ENCODE peak calls at places on chromosomes 16 and 17, in four cellular contexts. Z is fibroblast of lung, J is sigmoid colon, N is PC-9. T is an unnamed sample.

GRCh38 chr16:892536-893255 is 78.1 kb downstream of the LMF1 start:
- DNase-seq in J (no peak), N (no peak), Z (no peak), T (no peak)

GRCh38 chr17:28335959-28336871 is 654 bp downstream of the TNFAIP1 start:
- DNase-seq in J (peak; percentile 71), Z (peak; percentile 96), N (peak; percentile 75), T (no peak)

GRCh38 chr17:69967910-69968411 is 107.1 kb upstream of the KCNJ16 start:
- DNase-seq in J (no peak), Z (peak; percentile 100), N (no peak), T (no peak)

GRCh38 chr16:3980311-3981111 is 100.0 kb upstream of the CREBBP start:
- DNase-seq in J (no peak), Z (peak; percentile 68), N (peak; percentile 36), T (no peak)

GRCh38 chr17:40191237-40192208 is 14.3 kb downstream of the RAPGEFL1 start:
- DNase-seq in Z (peak; percentile 79), J (peak; percentile 89), N (no peak), T (peak; percentile 84)

GRCh38 chr17:49108318-49108717 is 24.3 kb upstream of the B4GALNT2 start:
- DNase-seq in Z (peak; percentile 91), N (peak; percentile 31), J (no peak), T (no peak)

GRCh38 chr17:35896011-35896587 is 15.9 kb upstream of the CCL5 start:
- DNase-seq in J (no peak), N (no peak), Z (no peak), T (no peak)

GRCh38 chr17:71472809-71473789 is 647.7 kb upstream of the SOX9 start:
- DNase-seq in N (peak; percentile 18), Z (peak; percentile 58), J (no peak), T (no peak)

GRCh38 chr17:68777243-68777855 is 176.2 kb upstream of the FAM20A start:
- DNase-seq in Z (peak; percentile 39), J (peak; percentile 77), N (peak; percentile 39), T (no peak)

GRCh38 chr17:47188799-47189731 is at the start of gene CDC27:
- DNase-seq in Z (peak; percentile 94), N (peak; percentile 98), J (peak; percentile 99), T (peak; percentile 99)

GRCh38 chr17:33712120-33712519 is 419.0 kb upstream of the ASIC2 start:
- DNase-seq in N (no peak), J (no peak), Z (no peak), T (no peak)

GRCh38 chr17:77426676-77427386 is 286.1 kb downstream of the SEC14L1 start:
- DNase-seq in N (no peak), Z (no peak), J (no peak), T (no peak)

GRCh38 chr16:2152695-2153506 is 2.7 kb upstream of the TRAF7 start:
- DNase-seq in N (peak; percentile 45), Z (peak; percentile 26), J (no peak), T (no peak)

GRCh38 chr17:81298991-81299733 is 4.1 kb upstream of the SLC38A10 start:
- DNase-seq in Z (no peak), J (no peak), N (no peak), T (no peak)

GRCh38 chr17:61533797-61534196 is 57.2 kb downstream of the NACA2 start:
- DNase-seq in N (no peak), Z (no peak), J (no peak), T (no peak)

GRCh38 chr16:57384248-57385070 is 12.2 kb downstream of the CX3CL1 start:
- DNase-seq in J (no peak), Z (no peak), N (no peak), T (no peak)

GRCh38 chr16:24685539-24686432 is 43.7 kb upstream of the TNRC6A start:
- DNase-seq in N (peak; percentile 56), J (peak; percentile 93), Z (peak; percentile 83), T (peak; percentile 86)

GRCh38 chr17:43912635-43913304 is 5.4 kb upstream of the MPP2 start:
- DNase-seq in J (no peak), Z (no peak), N (no peak), T (no peak)

GRCh38 chr17:50834786-50835562 is 412 bp upstream of the WFIKKN2 start:
- DNase-seq in J (peak; percentile 68), Z (peak; percentile 67), N (no peak), T (peak; percentile 73)

GRCh38 chr17:68843522-68843921 is 111.7 kb downstream of the ABCA8 start:
- DNase-seq in Z (no peak), N (no peak), J (no peak), T (no peak)

GRCh38 chr16:67845291-67846062 is 1.3 kb upstream of the NUTF2 start:
- DNase-seq in N (peak; percentile 10), Z (no peak), J (no peak), T (no peak)

GRCh38 chr17:10121971-10122707 is 76.3 kb downstream of the GAS7 start:
- DNase-seq in Z (no peak), J (peak; percentile 60), N (no peak), T (no peak)

GRCh38 chr17:48954300-48954755 is 9.7 kb upstream of the SNF8 start:
- DNase-seq in N (peak; percentile 61), Z (peak; percentile 46), J (no peak), T (no peak)

GRCh38 chr16:14309906-14310305 is 238.8 kb downstream of the MRTFB start:
- DNase-seq in Z (peak; percentile 83), N (peak; percentile 70), J (no peak), T (no peak)

GRCh38 chr17:247767-248166 is 66.3 kb upstream of the DOC2B start:
- DNase-seq in J (peak; percentile 64), Z (no peak), N (peak; percentile 35), T (no peak)

GRCh38 chr16:48075398-48075797 is 80.4 kb downstream of the ABCC12 start:
- DNase-seq in J (no peak), Z (peak; percentile 82), N (no peak), T (no peak)

GRCh38 chr17:66569572-66569971 is 265.3 kb upstream of the CACNG5 start:
- DNase-seq in N (no peak), J (no peak), Z (no peak), T (no peak)

GRCh38 chr17:12765544-12765943 is 23.8 kb upstream of the ARHGAP44 start:
- DNase-seq in J (no peak), Z (peak; percentile 93), N (no peak), T (no peak)

GRCh38 chr17:50468120-50469004 is at the start of gene CHAD:
- DNase-seq in J (peak; percentile 64), N (no peak), Z (peak; percentile 31), T (peak; percentile 70)

DNA sequence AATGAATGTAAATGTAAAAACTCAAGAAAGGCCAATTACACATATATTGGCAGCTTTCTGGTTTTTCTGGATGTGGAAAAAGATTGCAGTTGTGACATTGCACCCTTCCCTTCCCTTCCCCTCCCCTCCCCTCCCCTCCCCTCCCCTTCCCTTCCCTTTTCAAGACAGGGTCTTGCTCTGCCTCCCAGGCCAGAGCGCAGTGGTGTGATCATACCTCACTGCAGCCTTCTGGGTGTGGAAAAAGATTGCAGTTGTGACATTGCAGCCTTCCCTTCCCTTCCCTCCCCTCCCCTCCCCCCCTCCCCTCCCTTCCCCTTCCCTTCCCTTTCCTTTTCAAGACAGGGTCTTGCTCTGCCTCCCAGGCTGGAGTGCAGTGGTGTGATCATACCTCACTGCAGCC is 41.7 kb downstream of the PIK3R5 start:
- DNase-seq in J (no peak), N (no peak), Z (no peak), T (no peak)
- H3K4me3 ChIP-seq in J (no peak overlapping the region), N (no peak overlapping the region), Z (no peak overlapping the region), T (no peak overlapping the region)

DNA sequence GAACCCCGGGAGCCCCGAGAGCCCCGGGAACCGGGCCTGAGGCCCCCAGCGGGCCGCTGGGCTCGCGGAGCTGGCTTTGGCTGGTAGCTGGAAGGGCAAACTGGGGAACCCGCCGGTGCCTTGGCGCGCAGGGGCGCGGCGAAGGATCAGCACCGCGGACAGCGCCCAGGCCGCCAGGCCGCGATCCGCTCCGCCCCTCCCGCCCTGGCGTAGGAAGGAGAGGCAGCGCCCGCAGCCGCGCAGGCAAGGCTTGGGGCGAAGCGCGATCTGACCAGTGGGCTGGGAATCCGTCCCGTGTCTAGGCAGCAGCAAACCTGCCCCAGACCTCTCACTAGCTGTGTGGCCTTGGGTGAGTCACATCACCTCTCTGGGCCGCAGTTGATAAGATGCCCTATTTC is 331 bp upstream of the CCDC92B start:
- DNase-seq in J (no peak), N (peak; percentile 82), Z (peak; percentile 65), T (no peak)
- H3K27ac ChIP-seq in J (no peak overlapping the region), N (no peak overlapping the region), Z (no peak overlapping the region), T (no peak overlapping the region)

GRCh38 chr16:88697116-88697830 is 8.9 kb downstream of the RNF166 start:
- DNase-seq in N (no peak), Z (no peak), J (no peak), T (no peak)

GRCh38 chr16:88699180-88699579 is 7.0 kb downstream of the RNF166 start:
- DNase-seq in N (no peak), Z (no peak), J (no peak), T (no peak)

GRCh38 chr16:88696441-88696840 is 9.8 kb downstream of the RNF166 start:
- DNase-seq in N (no peak), Z (no peak), J (no peak), T (no peak)

GRCh38 chr16:88698694-88699045 is 7.5 kb downstream of the RNF166 start:
- DNase-seq in J (no peak), N (no peak), Z (no peak), T (no peak)

GRCh38 chr16:88697831-88698693 is 8.1 kb downstream of the RNF166 start:
- DNase-seq in N (no peak), Z (no peak), J (no peak), T (no peak)
- TF ChIP-seq CTCF in N (peak; percentile 51), Z (no peak), J (no peak), T (no peak)

GRCh38 chr16:10966129-10966528 is 21.8 kb downstream of the CLEC16A start:
- DNase-seq in J (no peak), N (no peak), Z (no peak), T (no peak)

GRCh38 chr16:10964891-10965326 is 20.5 kb downstream of the CLEC16A start:
- DNase-seq in Z (peak; percentile 40), J (no peak), N (no peak), T (no peak)

GRCh38 chr16:10965440-10966039 is 21.2 kb downstream of the CLEC16A start:
- DNase-seq in Z (no peak), N (no peak), J (no peak), T (no peak)

GRCh38 chr16:10961231-10961630 is 16.9 kb downstream of the CLEC16A start:
- DNase-seq in Z (peak; percentile 96), J (peak; percentile 82), N (no peak), T (no peak)

GRCh38 chr16:10964039-10964890 is 19.9 kb downstream of the CLEC16A start:
- DNase-seq in J (peak; percentile 89), N (peak; percentile 83), Z (peak; percentile 84), T (no peak)
- H3K4me3 ChIP-seq in J (no peak overlapping the region), N (no peak overlapping the region), Z (no peak overlapping the region), T (peak overlapping the region; percentile 47)

T was measured in coronary artery.